ENCODE peak calls at places on chromosomes 2 and 18, in five cellular contexts. U is A549, Q is left lung, S is HCT116, T is IMR-90. H is an unnamed sample.

GRCh38 chr2:9251154-9252001 is 44.8 kb downstream of the ASAP2 start:
- DNase-seq in U (peak; percentile 81), Q (no peak), S (no peak), T (peak; percentile 77), H (no peak)

GRCh38 chr2:73004466-73004865 is 67.0 kb downstream of the SFXN5 start:
- DNase-seq in U (no peak), Q (no peak), S (no peak), T (no peak), H (no peak)

GRCh38 chr18:6747646-6748045 is 18.1 kb downstream of the ARHGAP28 start:
- DNase-seq in U (no peak), Q (no peak), S (no peak), T (peak; percentile 97), H (no peak)

GRCh38 chr2:15363734-15364133 is 197.4 kb downstream of the NBAS start:
- DNase-seq in U (no peak), Q (no peak), S (no peak), T (no peak), H (no peak)

GRCh38 chr18:39962546-39962945 is 1992.5 kb upstream of the PIK3C3 start:
- DNase-seq in U (no peak), Q (no peak), S (no peak), T (no peak), H (no peak)

GRCh38 chr2:26757873-26758789 is 6.0 kb upstream of the SLC35F6 start:
- DNase-seq in U (peak; percentile 98), Q (no peak), S (peak; percentile 95), T (peak; percentile 99), H (no peak)

GRCh38 chr18:79503891-79504475 is 108.3 kb downstream of the NFATC1 start:
- DNase-seq in U (no peak), Q (peak; percentile 12), S (no peak), T (no peak), H (no peak)

GRCh38 chr2:33298233-33298632 is 178.2 kb upstream of the RASGRP3 start:
- DNase-seq in U (peak; percentile 37), Q (no peak), S (no peak), T (peak; percentile 79), H (no peak)

GRCh38 chr2:124025349-124025720 is 248 bp downstream of the CNTNAP5 start:
- DNase-seq in U (no peak), Q (no peak), S (no peak), T (no peak), H (no peak)

GRCh38 chr2:217489145-217489960 is 513.4 kb downstream of the TNS1 start:
- DNase-seq in U (no peak), Q (no peak), S (no peak), T (no peak), H (no peak)

GRCh38 chr2:216658702-216659231 is 25.5 kb downstream of the IGFBP2 start:
- DNase-seq in U (no peak), Q (no peak), S (no peak), T (no peak), H (no peak)

GRCh38 chr2:188145885-188146284 is 145.8 kb upstream of the GULP1 start:
- DNase-seq in U (no peak), Q (no peak), S (no peak), T (no peak), H (no peak)

GRCh38 chr18:50879302-50880107 is 587 bp downstream of the ME2 start:
- DNase-seq in U (peak; percentile 38), Q (no peak), S (no peak), T (peak; percentile 38), H (no peak)

GRCh38 chr2:37590119-37590571 is 81.3 kb downstream of the CDC42EP3 start:
- DNase-seq in U (no peak), Q (no peak), S (no peak), T (peak; percentile 61), H (no peak)

GRCh38 chr2:98333922-98334321 is 12.3 kb upstream of the CNGA3 start:
- DNase-seq in U (no peak), Q (no peak), S (no peak), T (peak; percentile 3), H (no peak)

GRCh38 chr18:21991897-21992296 is 177.5 kb upstream of the GATA6 start:
- DNase-seq in U (peak; percentile 33), Q (no peak), S (no peak), T (no peak), H (no peak)

GRCh38 chr2:240387669-240388358 is 47.6 kb upstream of the GPC1 start:
- DNase-seq in U (peak; percentile 96), Q (no peak), S (peak; percentile 65), T (peak; percentile 98), H (no peak)

GRCh38 chr2:193114827-193115226 is 920.1 kb upstream of the TMEFF2 start:
- DNase-seq in U (no peak), Q (no peak), S (no peak), T (no peak), H (no peak)

GRCh38 chr2:159936471-159936870 is 125.9 kb downstream of the PLA2R1 start:
- DNase-seq in U (peak; percentile 55), Q (no peak), S (peak; percentile 24), T (no peak), H (no peak)

GRCh38 chr2:159942149-159942548 is 120.3 kb downstream of the PLA2R1 start:
- DNase-seq in U (no peak), Q (no peak), S (no peak), T (no peak), H (no peak)

GRCh38 chr2:159941729-159942128 is 120.7 kb downstream of the PLA2R1 start:
- DNase-seq in U (no peak), Q (no peak), S (no peak), T (no peak), H (no peak)

GRCh38 chr2:159938375-159938774 is 124.0 kb downstream of the PLA2R1 start:
- DNase-seq in U (no peak), Q (no peak), S (no peak), T (no peak), H (no peak)

DNA sequence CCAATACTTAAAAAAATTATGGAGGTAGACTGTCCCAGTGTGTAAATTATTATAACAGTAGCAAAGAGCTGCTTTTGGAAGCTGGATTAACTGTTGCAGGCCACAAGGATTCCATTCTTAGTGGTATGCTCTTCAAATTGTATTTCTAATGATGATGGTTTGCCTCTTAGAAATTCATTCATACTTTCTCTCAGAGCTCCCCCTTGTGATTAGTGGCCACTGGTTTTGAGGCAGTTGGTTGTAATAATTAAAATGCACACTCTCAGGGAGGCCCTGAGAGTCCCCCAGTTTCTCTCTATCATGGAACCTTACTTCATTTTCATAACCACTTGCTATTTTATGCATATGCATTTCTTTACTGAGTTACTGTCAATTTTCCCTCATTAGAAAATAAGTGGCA is 122.5 kb downstream of the PLA2R1 start:
- DNase-seq in U (peak; percentile 19), Q (no peak), S (peak; percentile 6), T (peak; percentile 18), H (no peak)
- TF ChIP-seq CTCF in U (peak; percentile 55), Q (no peak), S (peak; percentile 31), T (peak; percentile 37), H (no peak)

GRCh38 chr2:21256006-21256405 is 132.2 kb downstream of the TDRD15 start:
- DNase-seq in U (peak; percentile 22), Q (no peak), S (no peak), T (no peak), H (no peak)
- H3K27ac ChIP-seq in U (no peak overlapping the region), Q (no peak overlapping the region), S (no peak overlapping the region), T (no peak overlapping the region), H (no peak overlapping the region)

GRCh38 chr2:197615033-197615652 is 60.2 kb downstream of the RFTN2 start:
- DNase-seq in U (peak; percentile 16), Q (no peak), S (peak; percentile 18), T (no peak), H (no peak)

GRCh38 chr2:197620113-197620512 is 55.3 kb downstream of the RFTN2 start:
- DNase-seq in U (no peak), Q (no peak), S (no peak), T (no peak), H (no peak)

GRCh38 chr2:197613509-197613987 is 61.8 kb downstream of the RFTN2 start:
- DNase-seq in U (peak; percentile 40), Q (no peak), S (no peak), T (peak; percentile 13), H (no peak)

DNA sequence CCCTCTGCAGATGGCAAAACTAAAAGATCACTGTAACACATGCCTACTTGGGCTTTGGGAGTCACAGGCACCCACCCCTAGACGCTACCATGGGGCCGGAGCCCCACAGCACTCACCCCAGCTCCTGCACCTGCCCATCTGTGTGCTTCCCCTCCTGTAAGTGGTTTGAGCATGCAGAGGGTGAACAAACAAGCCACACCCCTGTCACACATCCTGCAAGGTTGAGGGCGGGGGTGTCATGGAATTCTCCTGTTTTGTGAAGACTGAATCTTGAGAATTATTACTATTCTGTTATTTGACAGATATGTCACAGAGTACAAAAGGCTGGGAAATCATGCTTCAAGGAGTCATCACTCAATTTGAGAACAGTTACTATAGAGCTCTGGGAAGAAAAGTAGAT is 60.9 kb downstream of the RFTN2 start:
- DNase-seq in U (no peak), Q (no peak), S (no peak), T (no peak), H (no peak)
- TF ChIP-seq CTCF in U (no peak), Q (no peak), S (no peak), T (no peak), H (no peak)

GRCh38 chr18:48166336-48166875 is 235.9 kb upstream of the SMAD2 start:
- DNase-seq in U (no peak), Q (no peak), S (no peak), T (no peak), H (no peak)

GRCh38 chr18:48165104-48165866 is 234.8 kb upstream of the SMAD2 start:
- DNase-seq in U (no peak), Q (no peak), S (no peak), T (no peak), H (no peak)

GRCh38 chr18:48166971-48167370 is 236.5 kb upstream of the SMAD2 start:
- DNase-seq in U (no peak), Q (peak; percentile 45), S (no peak), T (no peak), H (no peak)

GRCh38 chr18:48168861-48169260 is 238.4 kb upstream of the SMAD2 start:
- DNase-seq in U (no peak), Q (no peak), S (no peak), T (no peak), H (no peak)

DNA sequence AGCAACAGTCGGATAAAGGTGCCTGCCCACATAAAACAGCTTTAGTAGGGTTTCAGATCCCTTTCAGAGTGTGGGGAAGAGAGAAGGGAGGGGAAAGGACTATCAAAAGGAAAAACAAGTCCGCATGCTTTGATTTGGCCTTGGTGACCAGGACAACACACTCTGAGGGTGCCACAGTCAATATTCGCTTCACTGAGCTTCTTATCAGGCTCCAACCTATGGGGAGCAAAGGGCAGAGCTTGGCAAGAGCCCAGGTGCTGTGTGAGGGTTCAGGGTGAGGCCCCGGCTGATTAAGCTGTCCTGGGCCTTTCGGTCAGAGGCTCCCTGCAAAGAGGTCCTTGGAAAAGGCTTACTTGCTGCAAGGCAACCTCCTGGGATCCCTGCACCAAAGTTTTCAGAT is 237.4 kb upstream of the SMAD2 start:
- DNase-seq in U (no peak), Q (no peak), S (no peak), T (no peak), H (no peak)
- H3K27ac ChIP-seq in U (no peak overlapping the region), Q (no peak overlapping the region), S (no peak overlapping the region), T (no peak overlapping the region), H (no peak overlapping the region)

GRCh38 chr18:49096021-49096420 is 145.3 kb upstream of the SMAD7 start:
- DNase-seq in U (peak; percentile 7), Q (no peak), S (no peak), T (no peak), H (no peak)
- TF ChIP-seq CTCF in U (no peak), Q (no peak), S (no peak), T (no peak), H (no peak)

H was measured in CD4-positive, alpha-beta T cell.